ENCODE peak calls at places on chromosomes 6 and 20, in six cellular contexts. I, Q, K, R, T and J are unnamed samples.

GRCh38 chr6:20837189-20837588 is 302.9 kb downstream of the CDKAL1 start:
- DNase-seq in I (no peak), Q (no peak), K (no peak), R (no peak), T (no peak), J (no peak)

GRCh38 chr6:128499079-128499705 is 21.2 kb downstream of the PTPRK start:
- DNase-seq in I (no peak), Q (no peak), K (no peak), R (no peak), T (no peak), J (no peak)

GRCh38 chr20:44537993-44538392 is 16.1 kb upstream of the SERINC3 start:
- DNase-seq in I (peak), Q (no peak), K (no peak), R (no peak), T (no peak), J (no peak)

GRCh38 chr6:355809-356208 is 35.7 kb upstream of the IRF4 start:
- DNase-seq in I (no peak), Q (no peak), K (no peak), R (no peak), T (no peak), J (no peak)

GRCh38 chr6:148309301-148309700 is 33.3 kb upstream of the SASH1 start:
- DNase-seq in I (no peak), Q (no peak), K (no peak), R (no peak), T (no peak), J (no peak)

GRCh38 chr6:139883776-139884175 is 509.3 kb upstream of the CITED2 start:
- DNase-seq in I (peak), Q (no peak), K (no peak), R (no peak), T (no peak), J (no peak)

GRCh38 chr6:53926505-53926904 is 131.7 kb downstream of the LRRC1 start:
- DNase-seq in I (peak), Q (no peak), K (no peak), R (no peak), T (no peak), J (no peak)

GRCh38 chr6:144415014-144415413 is 129.9 kb downstream of the UTRN start:
- DNase-seq in I (peak), Q (no peak), K (no peak), R (no peak), T (no peak), J (no peak)

GRCh38 chr6:166465671-166466087 is 82.9 kb upstream of the MPC1 start:
- DNase-seq in I (peak), Q (no peak), K (no peak), R (no peak), T (no peak), J (no peak)

GRCh38 chr6:119479860-119480655 is 130.5 kb upstream of the MAN1A1 start:
- DNase-seq in I (peak), Q (no peak), K (no peak), R (no peak), T (no peak), J (no peak)

GRCh38 chr6:6230286-6230685 is 90.2 kb downstream of the F13A1 start:
- DNase-seq in I (no peak), Q (no peak), K (no peak), R (no peak), T (no peak), J (no peak)

GRCh38 chr20:37251836-37252477 is 9.7 kb downstream of the GHRH start:
- DNase-seq in I (no peak), Q (peak), K (no peak), R (no peak), T (no peak), J (no peak)

GRCh38 chr6:70103798-70104197 is 199.1 kb downstream of the COL9A1 start:
- DNase-seq in I (no peak), Q (no peak), K (no peak), R (no peak), T (no peak), J (peak)

GRCh38 chr20:39800548-39800947 is 838.4 kb downstream of the DHX35 start:
- DNase-seq in I (peak), Q (no peak), K (no peak), R (no peak), T (no peak), J (no peak)

GRCh38 chr6:42781811-42782688 is at the start of gene BICRAL:
- DNase-seq in I (peak), Q (peak), K (peak), R (peak), T (peak), J (peak)

GRCh38 chr6:131062245-131063027 is 609 bp downstream of the EPB41L2 start:
- DNase-seq in I (no peak), Q (peak), K (no peak), R (no peak), T (no peak), J (peak)

GRCh38 chr6:11710221-11710836 is 68.3 kb downstream of the ADTRP start:
- DNase-seq in I (no peak), Q (no peak), K (no peak), R (no peak), T (no peak), J (no peak)

GRCh38 chr20:6698056-6698455 is 69.4 kb upstream of the BMP2 start:
- DNase-seq in I (no peak), Q (peak), K (no peak), R (no peak), T (no peak), J (peak)

GRCh38 chr20:46286380-46286779 is 21.9 kb downstream of the CDH22 start:
- DNase-seq in I (no peak), Q (no peak), K (no peak), R (no peak), T (no peak), J (no peak)

GRCh38 chr6:106098383-106099234 is 12.5 kb downstream of the PRDM1 start:
- DNase-seq in I (peak), Q (no peak), K (peak), R (peak), T (peak), J (no peak)

GRCh38 chr6:71298459-71298858 is 9.8 kb downstream of the OGFRL1 start:
- DNase-seq in I (no peak), Q (no peak), K (no peak), R (no peak), T (no peak), J (no peak)

GRCh38 chr6:29964904-29965872 is 22.9 kb downstream of the HLA-A start:
- DNase-seq in I (peak), Q (peak), K (peak), R (peak), T (peak), J (peak)

GRCh38 chr6:55696041-55696440 is 117.0 kb upstream of the HMGCLL1 start:
- DNase-seq in I (no peak), Q (no peak), K (no peak), R (no peak), T (no peak), J (no peak)

GRCh38 chr20:18750735-18751134 is 62.8 kb upstream of the SCP2D1 start:
- DNase-seq in I (no peak), Q (no peak), K (peak), R (no peak), T (no peak), J (no peak)

GRCh38 chr20:53530440-53530839 is 63.2 kb downstream of the ZNF217 start:
- DNase-seq in I (no peak), Q (no peak), K (no peak), R (no peak), T (no peak), J (no peak)

GRCh38 chr20:24872291-24873014 is 76.6 kb upstream of the CST7 start:
- DNase-seq in I (no peak), Q (no peak), K (peak), R (no peak), T (no peak), J (no peak)

GRCh38 chr6:136547871-136548270 is 2.4 kb downstream of the MAP7 start:
- DNase-seq in I (no peak), Q (no peak), K (no peak), R (no peak), T (no peak), J (no peak)

GRCh38 chr6:66772785-66773184 is 1065.8 kb upstream of the EYS start:
- DNase-seq in I (peak), Q (no peak), K (no peak), R (no peak), T (no peak), J (no peak)